ENCODE peak calls at places on chromosomes 7 and 10, in six cellular contexts. N is foreskin keratinocyte; F is DMS 273 treated with DMSO at 0.1 percent for 48 hours; Z is HFF-Myc; Y is stimulated activated naive CD4-positive, alpha-beta T cell treated with Interleukin-2 at 50 U/mL for 16 hours; R is retina. X is an unnamed sample.

GRCh38 chr10:103739039-103739764 is 116.2 kb downstream of the SH3PXD2A start:
- DNase-seq in Y (no peak), N (peak), Z (peak), F (no peak), R (peak), X (no peak)

GRCh38 chr10:114779803-114780609 is 41.6 kb upstream of the FHIP2A start:
- DNase-seq in Z (peak), N (peak), F (no peak), R (no peak), Y (no peak), X (no peak)

GRCh38 chr10:129900825-129901224 is 63.2 kb downstream of the EBF3 start:
- DNase-seq in F (no peak), Z (no peak), Y (no peak), N (no peak), R (no peak), X (no peak)

GRCh38 chr10:27369832-27370231 is 129.2 kb upstream of the ACBD5 start:
- DNase-seq in R (no peak), N (no peak), Y (no peak), F (no peak), Z (no peak), X (no peak)

GRCh38 chr10:77282163-77282562 is 355.4 kb downstream of the KCNMA1 start:
- DNase-seq in Y (no peak), F (no peak), N (no peak), Z (no peak), R (no peak), X (no peak)

GRCh38 chr7:134520130-134520529 is 7.2 kb upstream of the AKR1B10 start:
- DNase-seq in F (no peak), Z (no peak), R (no peak), Y (no peak), N (no peak), X (no peak)

GRCh38 chr7:44787041-44787440 is 9.4 kb upstream of the PPIA start:
- DNase-seq in Z (no peak), F (no peak), N (no peak), Y (no peak), R (no peak), X (no peak)

GRCh38 chr7:158963780-158964222 is 107.4 kb downstream of the DYNC2I1 start:
- DNase-seq in R (no peak), Y (no peak), Z (no peak), F (no peak), N (no peak), X (no peak)

GRCh38 chr7:151987748-151988529 is 31.7 kb downstream of the GALNTL5 start:
- DNase-seq in F (no peak), Y (no peak), N (no peak), Z (no peak), R (no peak), X (no peak)

GRCh38 chr7:47678641-47679380 is 96.9 kb upstream of the TNS3 start:
- DNase-seq in Z (no peak), Y (no peak), F (no peak), N (no peak), R (no peak), X (no peak)

GRCh38 chr7:8162181-8162580 is 99.8 kb downstream of the ICA1 start:
- DNase-seq in Y (no peak), N (no peak), F (no peak), R (no peak), Z (no peak), X (no peak)

GRCh38 chr10:77949167-77949566 is 22.6 kb upstream of the DLG5 start:
- DNase-seq in Z (no peak), Y (no peak), N (peak), R (no peak), F (no peak), X (no peak)

GRCh38 chr7:7188091-7188490 is 5.7 kb downstream of the C1GALT1 start:
- DNase-seq in N (no peak), R (no peak), Y (no peak), F (no peak), Z (no peak), X (no peak)

X was measured in NCI-H1694.